ENCODE peak calls at places on chromosomes 12 and 14, in ten cellular contexts. C, L, E, B, F, N, T, Q, P and M are unnamed samples.

GRCh38 chr14:38989917-38990546 is 113.0 kb downstream of the SEC23A start:
- DNase-seq in B (no peak), N (no peak), E (no peak), T (no peak), L (peak; percentile 46), F (no peak), P (no peak), C (no peak), Q (no peak), M (no peak)

GRCh38 chr12:1680804-1681492 is 9.9 kb upstream of the ADIPOR2 start:
- DNase-seq in L (no peak), C (no peak), T (no peak), Q (peak; percentile 37), B (peak; percentile 36), N (no peak), F (no peak), P (no peak), E (peak; percentile 50), M (no peak)

GRCh38 chr14:90795744-90796143 is 20.5 kb downstream of the TTC7B start:
- DNase-seq in E (no peak), F (peak; percentile 47), Q (peak; percentile 67), N (no peak), C (no peak), P (peak; percentile 82), T (no peak), L (no peak), B (peak; percentile 84), M (no peak)

GRCh38 chr12:116502989-116503496 is 56.1 kb upstream of the MAP1LC3B2 start:
- DNase-seq in L (no peak), Q (no peak), P (no peak), C (no peak), N (no peak), T (no peak), F (no peak), B (no peak), E (no peak), M (no peak)

GRCh38 chr14:77203611-77204456 is 22.2 kb downstream of the TMEM63C start:
- DNase-seq in N (no peak), T (no peak), E (no peak), F (no peak), L (no peak), Q (peak; percentile 19), B (no peak), C (peak; percentile 58), P (no peak), M (no peak)

GRCh38 chr12:61870658-61871559 is 389.3 kb upstream of the USP15 start:
- DNase-seq in L (peak; percentile 3), N (no peak), T (no peak), E (no peak), P (no peak), B (no peak), C (no peak), F (no peak), Q (no peak), M (peak; percentile 44)

GRCh38 chr12:96213869-96214268 is 19.7 kb downstream of the ELK3 start:
- DNase-seq in E (no peak), Q (no peak), T (no peak), P (no peak), N (no peak), C (peak; percentile 31), F (no peak), L (no peak), B (no peak), M (no peak)

GRCh38 chr12:72273499-72273837 is 1.3 kb downstream of the TRHDE start:
- DNase-seq in P (no peak), B (no peak), N (no peak), T (no peak), C (peak; percentile 76), L (no peak), Q (no peak), E (no peak), F (no peak), M (no peak)

GRCh38 chr12:102811125-102811737 is 105.8 kb downstream of the PAH start:
- DNase-seq in C (peak; percentile 92), L (peak; percentile 53), Q (peak; percentile 4), E (no peak), B (no peak), N (no peak), P (peak; percentile 4), F (peak; percentile 62), T (no peak), M (peak; percentile 44)

GRCh38 chr14:91075553-91075952 is 15.1 kb upstream of the RPS6KA5 start:
- DNase-seq in F (no peak), P (no peak), C (no peak), E (no peak), N (no peak), Q (no peak), B (no peak), T (no peak), L (no peak), M (no peak)

GRCh38 chr14:89644641-89645040 is 227.6 kb upstream of the FOXN3 start:
- DNase-seq in C (no peak), N (no peak), T (no peak), B (no peak), E (no peak), Q (no peak), P (no peak), F (no peak), L (no peak), M (no peak)

GRCh38 chr12:116916714-116917114 is 6.0 kb downstream of the FBXW8 start:
- DNase-seq in T (peak; percentile 43), C (peak; percentile 76), Q (peak; percentile 73), B (peak; percentile 87), N (no peak), E (peak; percentile 9), F (no peak), P (peak; percentile 70), L (peak; percentile 84), M (peak; percentile 71)

GRCh38 chr14:103630364-103631108 is 1.5 kb downstream of the KLC1 start:
- DNase-seq in F (no peak), Q (peak; percentile 19), B (no peak), P (no peak), E (no peak), C (no peak), L (no peak), N (no peak), T (no peak), M (no peak)

GRCh38 chr14:38311655-38312054 is 55.8 kb upstream of the CLEC14A start:
- DNase-seq in C (no peak), B (no peak), E (no peak), P (peak; percentile 2), N (no peak), Q (no peak), T (no peak), F (no peak), L (no peak), M (no peak)

GRCh38 chr12:49776413-49776812 is 35.1 kb downstream of the TMBIM6 start:
- DNase-seq in E (peak; percentile 59), T (peak; percentile 73), L (peak; percentile 81), C (peak; percentile 93), N (peak; percentile 63), F (peak; percentile 73), P (peak; percentile 82), Q (peak; percentile 88), B (peak; percentile 59), M (peak; percentile 82)

GRCh38 chr14:55717621-55718020 is 137.6 kb downstream of the KTN1 start:
- DNase-seq in T (no peak), B (no peak), N (no peak), P (no peak), L (no peak), F (no peak), E (no peak), C (no peak), Q (no peak), M (no peak)

GRCh38 chr14:61090432-61091216 is 109.6 kb downstream of the SLC38A6 start:
- DNase-seq in L (peak; percentile 72), C (peak; percentile 28), Q (no peak), N (no peak), B (no peak), F (no peak), T (no peak), E (no peak), P (peak; percentile 15), M (peak; percentile 20)
- TF ChIP-seq CTCF in L (no peak), C (no peak), Q (no peak), N (no peak), B (no peak), F (no peak), T (no peak), E (no peak), P (no peak), M (no peak)

DNA sequence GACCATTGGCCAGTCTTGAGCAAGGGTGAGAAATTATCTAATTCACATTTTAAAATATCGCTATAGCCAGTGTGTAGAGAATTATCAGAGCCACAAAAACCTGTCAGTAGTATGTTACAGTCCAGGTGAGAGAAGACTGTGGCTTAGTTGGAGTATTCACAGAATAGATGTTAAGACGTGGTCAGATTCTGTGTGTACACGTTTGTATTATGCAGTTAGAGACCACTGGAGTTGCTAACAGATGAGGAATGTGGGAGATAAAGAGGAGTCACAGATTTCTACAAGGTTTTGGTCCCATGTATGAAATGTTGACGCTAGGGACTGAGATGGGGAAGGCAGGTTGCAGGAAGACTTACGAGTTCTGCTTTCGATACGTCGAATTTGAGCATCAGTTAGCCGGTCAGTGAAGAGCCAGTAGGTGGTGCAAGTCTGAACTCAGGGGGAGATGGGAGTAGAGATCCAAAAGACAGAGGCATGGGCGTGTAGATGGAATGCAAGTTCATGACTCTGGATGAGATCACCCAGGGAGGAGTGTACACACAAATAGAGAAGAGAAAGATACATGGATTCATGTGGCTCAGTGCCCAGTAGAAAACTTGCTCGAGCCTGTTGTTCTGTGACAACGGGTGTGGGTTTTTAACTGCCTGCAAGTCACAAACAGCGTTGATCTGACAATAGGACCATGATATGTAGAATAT is 114.8 kb upstream of the FLRT2 start:
- DNase-seq in P (peak; percentile 92), L (no peak), F (peak; percentile 17), T (peak; percentile 52), E (no peak), N (peak; percentile 15), C (peak; percentile 67), Q (peak; percentile 94), B (peak; percentile 94), M (no peak)
- TF ChIP-seq CTCF in P (peak; percentile 61), L (no peak), F (no peak), T (peak; percentile 38), E (no peak), N (peak; percentile 46), C (peak; percentile 70), Q (peak; percentile 79), B (peak; percentile 74), M (no peak)

GRCh38 chr14:80636071-80636470 is 305.5 kb downstream of the CEP128 start:
- DNase-seq in F (no peak), E (no peak), C (no peak), B (peak; percentile 36), T (no peak), P (peak; percentile 18), N (no peak), Q (peak; percentile 19), L (peak; percentile 4), M (peak; percentile 5)
- TF ChIP-seq CTCF in F (no peak), E (no peak), C (peak; percentile 83), B (peak; percentile 78), T (no peak), P (peak; percentile 34), N (no peak), Q (peak; percentile 33), L (no peak), M (no peak)

DNA sequence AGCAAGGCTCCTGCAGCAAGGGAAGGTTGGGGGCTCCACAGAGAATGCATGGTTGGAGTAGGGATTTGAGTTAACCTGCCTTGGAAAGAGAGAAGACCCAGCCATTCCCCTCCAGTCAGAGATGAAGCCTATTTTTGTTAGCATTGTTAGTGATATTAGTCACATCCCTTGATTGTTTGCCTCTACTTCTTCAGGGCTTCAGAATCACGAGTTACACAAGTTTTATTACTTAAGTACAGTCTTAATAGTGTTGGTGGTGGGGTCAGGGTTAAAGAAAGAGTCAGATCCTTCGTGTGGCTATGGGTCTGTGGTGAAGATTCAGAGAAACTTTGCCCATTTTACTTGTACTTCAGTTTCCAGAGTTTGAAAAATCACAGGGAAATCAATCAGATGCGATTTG is 363.1 kb downstream of the LRIG3 start:
- DNase-seq in B (peak; percentile 58), C (no peak), N (no peak), T (no peak), Q (peak; percentile 76), P (peak; percentile 75), L (no peak), F (no peak), E (no peak), M (no peak)
- TF ChIP-seq CTCF in B (no peak), C (no peak), N (no peak), T (no peak), Q (no peak), P (no peak), L (no peak), F (no peak), E (no peak), M (no peak)